ENCODE peak calls at places on chromosomes 16 and 17, in six cellular contexts. One of them, this sample, is unnamed.

GRCh38 chr17:72122002-72122310 is 1.1 kb downstream of the SOX9 start:
- DNase-seq in stomach: no peak
- DNase-seq in breast epithelium: no peak
- DNase-seq in esophagus muscularis mucosa: no peak
- DNase-seq in transverse colon: no peak
- DNase-seq in sigmoid colon: no peak
- DNase-seq in this sample: no peak

GRCh38 chr16:71441348-71441781 is 489 bp downstream of the TLE7 start:
- DNase-seq in esophagus muscularis mucosa: no peak
- DNase-seq in stomach: no peak
- DNase-seq in sigmoid colon: no peak
- DNase-seq in transverse colon: no peak
- DNase-seq in breast epithelium: no peak
- DNase-seq in this sample: no peak

GRCh38 chr17:41486809-41487530 is 2.7 kb downstream of the KRT36 start:
- DNase-seq in sigmoid colon: no peak
- DNase-seq in transverse colon: peak
- DNase-seq in breast epithelium: no peak
- DNase-seq in esophagus muscularis mucosa: no peak
- DNase-seq in stomach: peak
- DNase-seq in this sample: peak

GRCh38 chr16:74605746-74606520 is 981 bp downstream of the GLG1 start:
- DNase-seq in transverse colon: no peak
- DNase-seq in stomach: no peak
- DNase-seq in esophagus muscularis mucosa: no peak
- DNase-seq in breast epithelium: no peak
- DNase-seq in sigmoid colon: peak
- DNase-seq in this sample: no peak

GRCh38 chr17:28272166-28272565 is 46.8 kb upstream of the TMEM97 start:
- DNase-seq in esophagus muscularis mucosa: no peak
- DNase-seq in stomach: no peak
- DNase-seq in sigmoid colon: no peak
- DNase-seq in breast epithelium: no peak
- DNase-seq in transverse colon: no peak
- DNase-seq in this sample: no peak

GRCh38 chr16:53732296-53732929 is 28.5 kb downstream of the FTO start:
- DNase-seq in breast epithelium: no peak
- DNase-seq in transverse colon: peak
- DNase-seq in esophagus muscularis mucosa: no peak
- DNase-seq in stomach: peak
- DNase-seq in sigmoid colon: no peak
- DNase-seq in this sample: no peak

GRCh38 chr16:46757339-46758050 is 9.4 kb upstream of the MYLK3 start:
- DNase-seq in transverse colon: no peak
- DNase-seq in breast epithelium: no peak
- DNase-seq in sigmoid colon: no peak
- DNase-seq in esophagus muscularis mucosa: no peak
- DNase-seq in stomach: peak
- DNase-seq in this sample: no peak

GRCh38 chr17:32142857-32143524 is 689 bp downstream of the RHOT1 start:
- DNase-seq in transverse colon: peak
- DNase-seq in stomach: peak
- DNase-seq in breast epithelium: peak
- DNase-seq in sigmoid colon: peak
- DNase-seq in esophagus muscularis mucosa: no peak
- DNase-seq in this sample: no peak

GRCh38 chr17:46951681-46952080 is 27.4 kb downstream of the RPRML start:
- DNase-seq in esophagus muscularis mucosa: no peak
- DNase-seq in transverse colon: no peak
- DNase-seq in breast epithelium: no peak
- DNase-seq in sigmoid colon: no peak
- DNase-seq in stomach: no peak
- DNase-seq in this sample: no peak

DNA sequence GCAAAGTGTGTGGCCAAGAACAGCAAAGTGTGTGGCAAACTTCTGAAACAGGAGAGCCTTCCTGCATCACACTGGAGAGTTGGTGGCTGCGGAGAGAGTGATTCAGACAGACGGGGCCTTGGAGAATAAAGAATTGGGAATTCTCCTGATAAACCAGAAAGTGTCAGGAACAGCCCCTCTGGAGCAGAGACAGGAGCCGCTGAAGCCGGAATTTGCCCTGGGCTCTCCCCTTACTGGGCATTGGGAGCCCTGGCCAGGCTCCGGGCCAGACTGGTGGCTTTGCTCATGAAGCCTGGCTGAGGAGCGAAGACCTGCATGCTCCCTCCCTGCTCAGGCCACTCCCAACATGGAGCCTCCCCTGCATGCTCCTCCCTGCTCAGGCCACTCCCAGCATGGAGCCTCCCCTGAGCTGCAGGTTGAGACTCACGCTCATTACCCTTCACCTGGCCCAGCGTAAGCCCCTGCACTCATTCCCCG is 47.0 kb downstream of the PITPNM3 start:
- DNase-seq in stomach: no peak
- DNase-seq in esophagus muscularis mucosa: no peak
- DNase-seq in transverse colon: no peak
- DNase-seq in breast epithelium: no peak
- DNase-seq in sigmoid colon: peak
- DNase-seq in this sample: no peak
- TF ChIP-seq POLR2A in stomach: no peak
- TF ChIP-seq POLR2A in esophagus muscularis mucosa: no peak
- TF ChIP-seq POLR2A in transverse colon: no peak
- TF ChIP-seq POLR2A in breast epithelium: no peak
- TF ChIP-seq POLR2A in sigmoid colon: no peak
- TF ChIP-seq POLR2A in this sample: no peak

DNA sequence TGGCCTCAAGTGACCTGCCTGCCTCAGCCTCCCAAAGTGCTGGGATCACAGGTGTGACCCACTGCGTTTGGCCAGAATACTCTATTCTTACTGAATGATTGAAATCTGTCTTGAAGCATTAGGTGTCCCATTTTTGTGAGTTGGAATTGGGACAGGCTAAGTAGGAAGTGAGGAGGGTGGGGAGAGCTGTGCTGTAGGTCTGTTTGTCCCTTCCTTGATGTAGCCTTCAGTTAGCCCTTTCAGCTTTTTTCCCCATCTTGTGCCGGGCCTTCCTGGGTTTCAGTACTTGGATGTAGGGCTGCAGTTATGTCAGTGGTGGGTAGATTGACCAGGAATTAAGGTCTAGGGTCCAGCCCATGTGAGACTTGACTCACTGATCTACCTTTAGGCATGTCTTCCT is 8.7 kb downstream of the PYCARD start:
- DNase-seq in stomach: no peak
- DNase-seq in sigmoid colon: no peak
- DNase-seq in transverse colon: no peak
- DNase-seq in breast epithelium: no peak
- DNase-seq in esophagus muscularis mucosa: no peak
- DNase-seq in this sample: no peak
- TF ChIP-seq POLR2AphosphoS5 in stomach: no peak
- TF ChIP-seq POLR2AphosphoS5 in sigmoid colon: no peak
- TF ChIP-seq POLR2AphosphoS5 in transverse colon: no peak
- TF ChIP-seq POLR2AphosphoS5 in breast epithelium: no peak
- TF ChIP-seq POLR2AphosphoS5 in esophagus muscularis mucosa: no peak
- TF ChIP-seq POLR2AphosphoS5 in this sample: peak

GRCh38 chr16:3149630-3150345 is 15.0 kb downstream of the ZNF213 start:
- DNase-seq in esophagus muscularis mucosa: no peak
- DNase-seq in transverse colon: peak
- DNase-seq in sigmoid colon: peak
- DNase-seq in stomach: peak
- DNase-seq in breast epithelium: peak
- DNase-seq in this sample: no peak
- TF ChIP-seq POLR2A in esophagus muscularis mucosa: no peak
- TF ChIP-seq POLR2A in transverse colon: peak
- TF ChIP-seq POLR2A in sigmoid colon: no peak
- TF ChIP-seq POLR2A in stomach: no peak
- TF ChIP-seq POLR2A in breast epithelium: no peak
- TF ChIP-seq POLR2A in this sample: no peak

GRCh38 chr16:1959269-1960039 is at the start of gene NDUFB10:
- DNase-seq in esophagus muscularis mucosa: peak
- DNase-seq in breast epithelium: peak
- DNase-seq in sigmoid colon: peak
- DNase-seq in stomach: peak
- DNase-seq in transverse colon: peak
- DNase-seq in this sample: peak
- TF ChIP-seq POLR2AphosphoS5 in esophagus muscularis mucosa: peak
- TF ChIP-seq POLR2AphosphoS5 in breast epithelium: peak
- TF ChIP-seq POLR2AphosphoS5 in sigmoid colon: peak
- TF ChIP-seq POLR2AphosphoS5 in stomach: peak
- TF ChIP-seq POLR2AphosphoS5 in transverse colon: peak
- TF ChIP-seq POLR2AphosphoS5 in this sample: peak

GRCh38 chr16:58501242-58502131 is 1.5 kb downstream of the NDRG4 start:
- DNase-seq in breast epithelium: no peak
- DNase-seq in esophagus muscularis mucosa: no peak
- DNase-seq in stomach: peak
- DNase-seq in transverse colon: peak
- DNase-seq in sigmoid colon: peak
- DNase-seq in this sample: no peak
- TF ChIP-seq POLR2A in breast epithelium: no peak
- TF ChIP-seq POLR2A in esophagus muscularis mucosa: no peak
- TF ChIP-seq POLR2A in stomach: no peak
- TF ChIP-seq POLR2A in transverse colon: no peak
- TF ChIP-seq POLR2A in sigmoid colon: no peak
- TF ChIP-seq POLR2A in this sample: no peak

DNA sequence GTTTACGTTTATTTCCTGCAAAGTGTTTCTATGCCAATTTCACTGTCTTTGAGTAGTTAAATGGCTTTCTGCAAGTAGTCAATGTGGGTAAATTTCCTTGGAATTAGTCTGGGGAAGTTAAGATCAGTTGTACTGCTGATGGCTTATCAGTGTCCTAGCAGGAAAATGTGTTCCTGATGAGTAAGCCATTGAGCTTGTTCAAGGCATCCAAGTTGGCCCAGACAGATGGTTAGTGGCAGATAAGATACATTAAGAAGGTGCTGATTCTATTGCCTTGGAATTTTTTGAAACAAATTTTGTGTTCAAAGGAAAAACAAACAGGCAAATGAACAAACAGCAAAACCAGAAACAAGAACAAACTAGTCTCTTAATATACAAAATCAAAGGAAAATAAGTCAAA is 258.4 kb downstream of the MAP2K6 start:
- DNase-seq in breast epithelium: no peak
- DNase-seq in sigmoid colon: no peak
- DNase-seq in esophagus muscularis mucosa: no peak
- DNase-seq in transverse colon: no peak
- DNase-seq in stomach: no peak
- DNase-seq in this sample: no peak
- TF ChIP-seq POLR2AphosphoS5 in breast epithelium: no peak
- TF ChIP-seq POLR2AphosphoS5 in sigmoid colon: no peak
- TF ChIP-seq POLR2AphosphoS5 in esophagus muscularis mucosa: no peak
- TF ChIP-seq POLR2AphosphoS5 in transverse colon: no peak
- TF ChIP-seq POLR2AphosphoS5 in stomach: no peak
- TF ChIP-seq POLR2AphosphoS5 in this sample: no peak

DNA sequence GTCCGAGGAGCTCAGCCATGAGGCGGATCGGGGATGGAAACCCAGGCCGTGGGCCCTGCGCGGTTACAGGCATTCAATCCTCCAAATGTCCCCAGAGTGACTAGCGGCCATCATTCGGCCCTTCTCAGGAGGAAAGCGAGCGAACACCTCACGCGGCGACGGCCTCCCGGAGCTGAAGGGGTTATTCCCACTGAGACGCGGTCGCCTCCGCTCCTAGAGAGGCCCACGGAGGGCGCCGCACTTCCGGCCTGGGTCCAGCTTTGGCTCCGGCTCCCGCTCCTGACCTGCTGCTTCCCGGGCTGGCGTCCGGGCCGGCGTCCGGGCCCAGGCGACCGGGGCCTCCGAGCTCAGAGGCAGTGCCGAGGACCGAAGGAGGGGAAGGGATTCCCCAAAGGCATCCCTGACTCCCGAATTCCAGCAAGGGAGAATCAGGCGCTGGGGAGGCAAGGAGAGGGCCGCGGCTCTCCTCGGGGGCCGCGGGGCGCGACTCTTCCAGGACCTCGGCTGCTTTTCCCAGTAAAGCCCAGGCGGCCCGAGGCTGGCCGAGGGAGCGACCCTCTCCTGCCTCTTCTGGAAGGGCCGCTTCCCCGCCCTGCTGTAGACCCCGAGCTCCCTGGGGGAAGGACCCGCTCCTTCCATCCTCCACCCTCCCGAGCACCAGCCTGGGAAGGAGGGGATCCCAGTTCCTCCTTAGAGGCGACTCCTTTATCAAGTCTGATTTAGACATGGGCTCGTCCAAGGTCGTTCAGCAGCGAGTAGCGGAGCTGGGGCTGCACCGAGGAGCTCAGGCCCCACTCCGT is 18.6 kb upstream of the ZNF629 start:
- DNase-seq in stomach: peak
- DNase-seq in transverse colon: peak
- DNase-seq in breast epithelium: peak
- DNase-seq in sigmoid colon: peak
- DNase-seq in esophagus muscularis mucosa: peak
- DNase-seq in this sample: no peak
- TF ChIP-seq POLR2A in stomach: peak
- TF ChIP-seq POLR2A in transverse colon: peak
- TF ChIP-seq POLR2A in breast epithelium: peak
- TF ChIP-seq POLR2A in sigmoid colon: peak
- TF ChIP-seq POLR2A in esophagus muscularis mucosa: peak
- TF ChIP-seq POLR2A in this sample: no peak

This sample was measured in GM12891.